ENCODE peak calls at places on chromosomes 1 and 21, in seven cellular contexts. N is spleen, G is Panc1, Y is upper lobe of right lung, X is A673, S is ovary, U is HCT116. R is an unnamed sample. For H3K27me3, the result is how much of the 10 kb centered on the place peaks cover.

GRCh38 chr1:100188617-100189016 is 10.6 kb upstream of the LRRC39 start:
- DNase-seq in N (no peak), G (no peak), Y (no peak), X (peak), S (no peak), U (no peak), R (peak)

GRCh38 chr1:180854456-180854855 is 58.2 kb upstream of the KIAA1614 start:
- DNase-seq in N (no peak), G (no peak), Y (no peak), X (no peak), S (no peak), U (no peak), R (no peak)

GRCh38 chr1:17212487-17213121 is 7.7 kb downstream of the PADI1 start:
- DNase-seq in N (peak), G (no peak), Y (peak), X (peak), S (no peak), U (no peak), R (peak)

GRCh38 chr21:46368533-46369285 is 44.8 kb downstream of the PCNT start:
- DNase-seq in N (no peak), G (no peak), Y (no peak), X (no peak), S (no peak), U (no peak), R (no peak)

GRCh38 chr1:10432910-10433785 is 2.9 kb downstream of the CENPS start:
- DNase-seq in N (no peak), G (no peak), Y (no peak), X (no peak), S (no peak), U (no peak), R (no peak)

GRCh38 chr1:95655321-95656020 is 421.5 kb downstream of the RWDD3 start:
- DNase-seq in N (no peak), G (no peak), Y (no peak), X (no peak), S (no peak), U (no peak), R (no peak)

GRCh38 chr1:26705788-26706237 is 10.0 kb downstream of the ARID1A start:
- DNase-seq in N (no peak), G (peak), Y (no peak), X (no peak), S (no peak), U (no peak), R (peak)

GRCh38 chr1:7586031-7586941 is 184.8 kb upstream of the VAMP3 start:
- DNase-seq in N (peak), G (no peak), Y (peak), X (no peak), S (peak), U (no peak), R (no peak)

GRCh38 chr1:42756956-42757891 is 9.6 kb downstream of the P3H1 start:
- DNase-seq in N (no peak), G (no peak), Y (no peak), X (peak), S (no peak), U (peak), R (no peak)

GRCh38 chr1:230550428-230550827 is 91.9 kb upstream of the COG2 start:
- DNase-seq in N (no peak), G (no peak), Y (no peak), X (no peak), S (no peak), U (no peak), R (no peak)

GRCh38 chr1:169499807-169500206 is 14.1 kb upstream of the SLC19A2 start:
- DNase-seq in N (no peak), G (no peak), Y (no peak), X (no peak), S (no peak), U (no peak), R (no peak)

GRCh38 chr1:161738627-161739287 is 10.8 kb upstream of the DUSP12 start:
- DNase-seq in N (peak), G (no peak), Y (peak), X (peak), S (no peak), U (peak), R (no peak)

GRCh38 chr1:3902111-3902511 is 2.0 kb upstream of the C1orf174 start:
- DNase-seq in N (peak), G (no peak), Y (peak), X (no peak), S (peak), U (no peak), R (no peak)

GRCh38 chr1:26580116-26580515 is 50.6 kb downstream of the RPS6KA1 start:
- DNase-seq in N (no peak), G (no peak), Y (no peak), X (no peak), S (no peak), U (no peak), R (no peak)

GRCh38 chr1:154157520-154158306 is 2.8 kb upstream of the NUP210L start:
- DNase-seq in N (no peak), G (no peak), Y (no peak), X (no peak), S (no peak), U (no peak), R (no peak)

GRCh38 chr21:40950970-40951369 is 104.0 kb upstream of the DSCAM start:
- DNase-seq in N (no peak), G (no peak), Y (no peak), X (no peak), S (no peak), U (no peak), R (no peak)
- TF ChIP-seq CTCF in N (no peak), G (no peak), Y (no peak), X (no peak), S (no peak), U (no peak), R (no peak)

DNA sequence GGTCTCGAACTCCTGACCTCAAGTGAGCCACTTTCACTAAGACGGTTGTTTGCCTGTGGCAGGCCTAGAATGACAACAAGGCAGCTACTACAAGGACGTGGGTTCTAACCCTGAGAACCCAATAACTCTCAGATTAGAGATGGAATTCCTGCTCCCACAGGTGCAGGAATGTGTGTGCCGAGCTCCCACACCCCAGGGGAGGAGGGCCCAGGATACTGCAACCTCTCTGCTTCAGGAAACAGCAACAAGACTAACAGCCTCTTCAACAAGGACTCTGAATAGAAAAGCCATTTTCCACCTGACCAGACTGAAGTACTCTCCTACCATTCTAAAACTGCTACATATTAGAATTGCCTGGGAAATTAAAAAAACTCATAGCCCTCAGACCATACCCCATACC is 4.9 kb downstream of the LSM10 start:
- DNase-seq in N (no peak), G (no peak), Y (no peak), X (no peak), S (no peak), U (no peak), R (no peak)
- H3K27me3 ChIP-seq in N (under half), G (under half), Y (under half), X (under half), S (under half), U (under half), R (under half)

GRCh38 chr1:20010016-20010415 is 30.6 kb upstream of the PLA2G2A start:
- DNase-seq in N (no peak), G (no peak), Y (no peak), X (no peak), S (no peak), U (no peak), R (no peak)
- TF ChIP-seq CTCF in N (no peak), G (no peak), Y (no peak), X (no peak), S (no peak), U (no peak), R (no peak)

DNA sequence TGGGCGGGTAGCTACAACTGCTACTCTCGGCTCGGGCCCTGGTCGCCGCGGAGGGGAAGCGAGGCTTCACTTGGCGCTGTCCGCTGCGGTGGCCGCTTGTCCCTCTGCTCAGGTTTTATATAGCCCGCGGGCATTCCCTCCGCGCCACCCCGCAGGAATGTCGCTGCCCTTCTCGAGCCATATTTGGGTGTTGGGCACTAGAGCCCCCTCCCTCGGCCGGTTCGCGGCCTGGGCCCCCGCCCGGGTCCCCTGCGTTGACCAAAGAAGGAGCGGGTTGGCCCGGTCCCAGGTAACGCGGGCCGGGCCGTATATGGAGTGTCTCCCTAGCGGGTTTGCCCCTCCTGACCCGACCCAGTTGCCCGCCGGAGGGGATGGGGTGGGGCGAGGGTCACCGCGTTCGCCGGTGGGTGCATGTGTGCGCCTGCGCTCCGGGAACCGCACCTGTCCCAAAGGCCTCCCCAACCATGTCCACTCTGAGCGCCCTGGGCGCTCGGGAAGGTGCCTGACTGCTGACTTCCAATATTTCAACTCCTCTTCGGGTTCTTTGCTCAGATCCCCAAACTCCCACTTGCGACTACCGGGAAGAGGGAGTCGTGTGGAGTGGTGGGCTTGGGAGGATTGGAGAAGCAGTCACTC is at the start of gene ACTA1:
- DNase-seq in N (no peak), G (no peak), Y (no peak), X (no peak), S (no peak), U (no peak), R (no peak)
- H3K27me3 ChIP-seq in N (under half), G (under half), Y (half or more), X (half or more), S (under half), U (under half), R (under half)

DNA sequence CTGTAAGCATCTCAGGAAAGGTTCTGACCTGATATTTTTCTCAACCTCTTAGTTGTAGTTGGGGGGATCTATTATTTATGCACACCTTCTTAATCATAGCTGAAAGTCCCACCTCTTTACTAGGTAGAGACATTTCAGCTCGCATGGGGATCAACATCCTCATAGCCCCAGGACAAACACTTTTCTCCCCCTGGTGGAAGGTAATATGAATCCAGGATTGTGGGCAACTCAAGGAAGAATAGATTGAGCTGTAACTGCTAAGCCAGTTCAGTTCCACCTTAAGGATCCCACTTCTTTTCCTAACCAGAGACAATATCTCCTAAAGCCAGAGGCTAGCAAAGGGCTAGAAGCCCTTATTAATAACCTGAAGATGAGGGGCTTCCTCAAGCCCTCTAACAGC is 25.4 kb upstream of the SMYD3 start:
- DNase-seq in N (no peak), G (no peak), Y (no peak), X (no peak), S (no peak), U (no peak), R (no peak)
- TF ChIP-seq CTCF in N (no peak), G (peak), Y (no peak), X (peak), S (no peak), U (peak), R (peak)